ENCODE peak calls at places on chromosomes 7 and 10, in five cellular contexts. X is BJ; K is CD8-positive, alpha-beta memory T cell; G is body of pancreas; H is IMR-90. V is an unnamed sample.

GRCh38 chr10:114281461-114281860 is 42.4 kb downstream of the VWA2 start:
- DNase-seq in H (no peak), K (no peak), X (no peak), G (peak; percentile 8), V (peak; percentile 17)

GRCh38 chr7:64883113-64883905 is 19.8 kb upstream of the ZNF273 start:
- DNase-seq in K (no peak), X (no peak), G (no peak), H (no peak), V (no peak)

GRCh38 chr7:98168181-98168903 is 42.9 kb upstream of the BHLHA15 start:
- DNase-seq in H (peak; percentile 66), G (peak; percentile 80), X (no peak), K (peak; percentile 47), V (peak; percentile 56)

GRCh38 chr10:89888647-89889046 is 187.3 kb downstream of the KIF20B start:
- DNase-seq in K (no peak), H (no peak), X (no peak), G (no peak), V (no peak)

GRCh38 chr7:2757904-2758672 is 70.1 kb downstream of the AMZ1 start:
- DNase-seq in G (no peak), K (no peak), H (peak; percentile 99), X (peak; percentile 98), V (no peak)

GRCh38 chr10:59432207-59432900 is 70.0 kb upstream of the FAM13C start:
- DNase-seq in H (peak; percentile 19), G (no peak), K (no peak), X (no peak), V (no peak)

GRCh38 chr7:94391716-94392390 is 2.8 kb upstream of the COL1A2 start:
- DNase-seq in H (peak; percentile 88), G (no peak), K (no peak), X (peak; percentile 60), V (no peak)

GRCh38 chr7:22666732-22667131 is 60.3 kb upstream of the IL6 start:
- DNase-seq in G (no peak), X (no peak), H (peak; percentile 72), K (no peak), V (no peak)

GRCh38 chr10:77315511-77316129 is 322.0 kb downstream of the KCNMA1 start:
- DNase-seq in H (no peak), G (no peak), X (no peak), K (no peak), V (no peak)

GRCh38 chr10:90407116-90407515 is 450.7 kb downstream of the HTR7 start:
- DNase-seq in X (peak; percentile 57), H (peak; percentile 76), K (no peak), G (no peak), V (no peak)

GRCh38 chr7:121961491-121961890 is 88.5 kb downstream of the PTPRZ1 start:
- DNase-seq in H (no peak), G (no peak), K (no peak), X (no peak), V (no peak)

GRCh38 chr10:117262296-117263293 is 21.7 kb downstream of the SLC18A2 start:
- DNase-seq in G (no peak), X (no peak), K (no peak), H (no peak), V (no peak)

GRCh38 chr10:86306628-86307278 is 59.8 kb downstream of the GRID1 start:
- DNase-seq in H (peak; percentile 4), G (no peak), X (no peak), K (no peak), V (no peak)

GRCh38 chr10:131649609-131650008 is 251.2 kb upstream of the PPP2R2D start:
- DNase-seq in G (no peak), H (no peak), X (no peak), K (no peak), V (no peak)

GRCh38 chr10:47240173-47240572 is 59.8 kb upstream of the GDF10 start:
- DNase-seq in X (no peak), K (no peak), H (no peak), G (no peak), V (no peak)

GRCh38 chr10:43160067-43160918 is 22.0 kb downstream of the CSGALNACT2 start:
- DNase-seq in K (no peak), X (peak; percentile 41), H (peak; percentile 90), G (no peak), V (no peak)

GRCh38 chr10:33229252-33229943 is 105.1 kb downstream of the NRP1 start:
- DNase-seq in H (no peak), K (no peak), X (peak; percentile 46), G (no peak), V (no peak)

GRCh38 chr10:63622097-63622496 is 100.9 kb downstream of the REEP3 start:
- DNase-seq in X (no peak), H (no peak), G (no peak), K (no peak), V (no peak)
- H3K27me3 ChIP-seq in X (no peaks in the 10 kb centered on the region), H (no peaks in the 10 kb centered on the region), G (no peaks in the 10 kb centered on the region), K (no peaks in the 10 kb centered on the region), V (no peaks in the 10 kb centered on the region)

DNA sequence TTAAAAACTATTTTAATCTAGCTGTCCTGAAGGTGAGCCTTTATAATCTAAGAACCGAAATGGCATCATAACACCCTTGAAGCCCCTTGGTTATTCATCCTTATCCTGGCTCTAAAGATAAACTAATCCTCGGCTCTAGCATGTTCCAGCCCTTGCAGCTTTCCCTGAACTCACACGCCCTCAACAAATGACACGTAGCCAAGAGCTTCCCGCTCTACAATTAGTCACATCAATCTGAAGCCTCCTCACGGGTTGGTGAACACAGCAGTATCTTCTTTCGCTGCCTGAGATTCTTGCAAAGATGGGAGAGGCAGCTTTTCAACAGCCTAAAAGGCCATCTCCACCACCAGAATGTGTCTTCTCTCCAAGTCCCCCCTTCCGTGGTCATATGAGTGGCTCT is 4.1 kb downstream of the FRMD4A start:
- DNase-seq in X (no peak), K (no peak), G (no peak), H (no peak), V (peak; percentile 24)
- H3K27me3 ChIP-seq in X (peaks cover 10% of the 10 kb centered on the region), K (peaks cover 5% of the 10 kb centered on the region), G (no peaks in the 10 kb centered on the region), H (peaks cover 48% of the 10 kb centered on the region), V (no peaks in the 10 kb centered on the region)

GRCh38 chr10:100808851-100809250 is 63.5 kb downstream of the PAX2 start:
- DNase-seq in H (no peak), X (no peak), K (no peak), G (no peak), V (no peak)
- H3K27me3 ChIP-seq in H (peaks cover 75% of the 10 kb centered on the region), X (peaks cover 41% of the 10 kb centered on the region), K (peaks cover 3% of the 10 kb centered on the region), G (no peaks in the 10 kb centered on the region), V (peaks cover 39% of the 10 kb centered on the region)

GRCh38 chr10:7230036-7230435 is 180.8 kb downstream of the SFMBT2 start:
- DNase-seq in X (no peak), K (no peak), G (no peak), H (no peak), V (no peak)
- H3K27me3 ChIP-seq in X (no peaks in the 10 kb centered on the region), K (no peaks in the 10 kb centered on the region), G (no peaks in the 10 kb centered on the region), H (no peaks in the 10 kb centered on the region), V (no peaks in the 10 kb centered on the region)

GRCh38 chr7:5595545-5596045 is 172.0 kb upstream of the TNRC18 start:
- DNase-seq in G (no peak), X (no peak), H (peak; percentile 76), K (no peak), V (no peak)

GRCh38 chr7:5589819-5590595 is 166.4 kb upstream of the TNRC18 start:
- DNase-seq in G (no peak), X (no peak), K (no peak), H (no peak), V (no peak)

GRCh38 chr7:5594616-5595544 is 171.2 kb upstream of the TNRC18 start:
- DNase-seq in X (no peak), G (no peak), K (no peak), H (peak; percentile 38), V (no peak)

GRCh38 chr7:5590596-5591546 is 167.2 kb upstream of the TNRC18 start:
- DNase-seq in H (peak; percentile 57), G (no peak), X (no peak), K (no peak), V (no peak)

GRCh38 chr7:5591547-5591899 is 167.9 kb upstream of the TNRC18 start:
- DNase-seq in X (no peak), G (no peak), K (no peak), H (peak; percentile 80), V (no peak)
- H3K27me3 ChIP-seq in X (peaks cover 2% of the 10 kb centered on the region), G (peaks cover 16% of the 10 kb centered on the region), K (peaks cover 18% of the 10 kb centered on the region), H (peaks cover 5% of the 10 kb centered on the region), V (no peaks in the 10 kb centered on the region)

DNA sequence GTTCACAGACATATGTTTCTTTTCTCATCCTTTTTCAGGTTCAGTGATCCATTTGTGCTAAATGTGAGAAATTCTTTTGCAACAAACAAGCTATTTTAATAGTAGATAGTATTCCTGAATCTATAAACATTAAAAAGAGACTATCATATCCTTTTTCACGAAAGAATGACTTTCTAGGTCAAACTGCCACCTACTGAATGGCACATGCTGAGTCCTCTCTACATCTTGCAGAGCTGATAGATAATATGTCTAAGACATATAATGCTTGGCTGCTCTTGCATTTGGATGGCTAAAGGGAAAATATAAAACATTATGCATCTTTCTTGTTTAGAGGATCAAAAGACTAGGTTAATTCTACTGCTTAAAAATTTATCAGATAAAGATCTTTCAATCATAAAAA is 114.1 kb upstream of the SLC26A5 start:
- DNase-seq in K (no peak), H (no peak), X (no peak), G (no peak), V (no peak)
- H3K27me3 ChIP-seq in K (no peaks in the 10 kb centered on the region), H (no peaks in the 10 kb centered on the region), X (no peaks in the 10 kb centered on the region), G (no peaks in the 10 kb centered on the region), V (no peaks in the 10 kb centered on the region)

DNA sequence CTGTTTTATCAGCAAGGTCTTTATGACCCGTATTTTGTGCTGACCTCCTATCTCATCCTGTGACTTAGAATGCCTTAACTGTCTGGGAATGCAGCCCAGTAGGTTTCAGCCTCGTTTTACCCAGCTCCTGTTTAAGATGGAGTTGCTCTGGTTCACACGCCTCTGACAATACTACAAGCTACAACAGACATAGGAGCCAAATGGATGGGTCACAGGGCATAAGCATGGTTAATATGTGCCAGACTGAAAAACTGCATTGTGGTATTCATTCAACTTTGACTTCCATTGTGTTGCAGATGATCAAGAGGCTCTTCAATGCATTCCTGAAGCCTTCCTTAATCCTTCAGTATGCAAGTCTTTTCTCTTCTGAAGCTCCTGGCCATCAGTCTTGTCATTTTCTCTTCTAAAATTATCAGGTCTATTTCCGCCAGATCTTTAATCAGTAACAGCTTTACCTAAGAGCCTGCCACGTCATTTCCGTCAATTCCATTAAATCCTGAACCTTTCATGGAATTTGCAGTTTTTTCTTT is 20.3 kb upstream of the RNF32 start:
- DNase-seq in G (no peak), H (no peak), K (no peak), X (no peak), V (no peak)
- H3K27me3 ChIP-seq in G (no peaks in the 10 kb centered on the region), H (peaks cover 16% of the 10 kb centered on the region), K (no peaks in the 10 kb centered on the region), X (peaks cover 8% of the 10 kb centered on the region), V (no peaks in the 10 kb centered on the region)

GRCh38 chr10:8050561-8051108 is 3.9 kb upstream of the GATA3 start:
- DNase-seq in X (no peak), G (peak; percentile 37), K (no peak), H (peak; percentile 18), V (no peak)
- H3K27me3 ChIP-seq in X (peaks cover 72% of the 10 kb centered on the region), G (peaks cover 92% of the 10 kb centered on the region), K (peaks cover 75% of the 10 kb centered on the region), H (peaks cover 92% of the 10 kb centered on the region), V (peaks cover 98% of the 10 kb centered on the region)